ENCODE peak calls at places on chromosomes 5 and 9, in six cellular contexts. Y, X, A, S, H and Q are unnamed samples.

GRCh38 chr5:152723482-152723881 is 318.4 kb upstream of the NMUR2 start:
- DNase-seq in Y (peak; percentile 83), X (no peak), A (no peak), S (no peak), H (no peak), Q (no peak)

GRCh38 chr5:81207009-81207408 is 26.1 kb upstream of the CKMT2 start:
- DNase-seq in Y (peak; percentile 81), X (no peak), A (peak; percentile 25), S (no peak), H (no peak), Q (no peak)

GRCh38 chr5:105735704-105736103 is 1935.0 kb downstream of the EFNA5 start:
- DNase-seq in Y (no peak), X (no peak), A (no peak), S (no peak), H (no peak), Q (no peak)

GRCh38 chr9:26169684-26170083 is 491.4 kb upstream of the TUSC1 start:
- DNase-seq in Y (no peak), X (no peak), A (no peak), S (no peak), H (no peak), Q (no peak)

GRCh38 chr9:23342296-23342695 is 483.7 kb downstream of the ELAVL2 start:
- DNase-seq in Y (no peak), X (no peak), A (peak; percentile 77), S (no peak), H (no peak), Q (no peak)

GRCh38 chr5:178187014-178187413 is at the start of gene GMCL2:
- DNase-seq in Y (no peak), X (no peak), A (no peak), S (no peak), H (no peak), Q (no peak)

GRCh38 chr9:75027187-75028107 is 646 bp downstream of the CARNMT1 start:
- DNase-seq in Y (no peak), X (peak; percentile 90), A (peak; percentile 46), S (peak; percentile 83), H (peak; percentile 53), Q (no peak)

GRCh38 chr9:93205045-93205768 is 21.3 kb downstream of the WNK2 start:
- DNase-seq in Y (no peak), X (peak; percentile 78), A (peak; percentile 62), S (peak; percentile 87), H (peak; percentile 72), Q (peak; percentile 77)

GRCh38 chr5:40288791-40289475 is 390.8 kb upstream of the PTGER4 start:
- DNase-seq in Y (no peak), X (no peak), A (no peak), S (no peak), H (no peak), Q (no peak)

GRCh38 chr5:146484714-146485391 is 31.1 kb downstream of the GPR151 start:
- DNase-seq in Y (no peak), X (no peak), A (no peak), S (no peak), H (no peak), Q (no peak)

GRCh38 chr9:113154471-113154870 is 3.7 kb downstream of the SLC31A2 start:
- DNase-seq in Y (no peak), X (no peak), A (peak; percentile 50), S (peak; percentile 70), H (no peak), Q (no peak)

GRCh38 chr9:108474356-108474755 is 381.4 kb downstream of the ACTL7B start:
- DNase-seq in Y (no peak), X (no peak), A (peak; percentile 34), S (no peak), H (no peak), Q (no peak)

GRCh38 chr5:68884893-68885292 is 208.9 kb upstream of the SLC30A5 start:
- DNase-seq in Y (no peak), X (no peak), A (peak; percentile 30), S (no peak), H (no peak), Q (no peak)

GRCh38 chr9:93577045-93577939 is 908 bp downstream of the PHF2 start:
- DNase-seq in Y (peak; percentile 71), X (peak; percentile 88), A (peak; percentile 40), S (peak; percentile 76), H (peak; percentile 47), Q (no peak)

GRCh38 chr9:75186767-75187380 is 98.6 kb downstream of the OSTF1 start:
- DNase-seq in Y (no peak), X (no peak), A (peak; percentile 45), S (no peak), H (no peak), Q (no peak)

GRCh38 chr5:90408571-90409317 is 812 bp downstream of the CETN3 start:
- DNase-seq in Y (peak; percentile 64), X (no peak), A (no peak), S (no peak), H (no peak), Q (no peak)

GRCh38 chr5:151052834-151053233 is 28.0 kb downstream of the TNIP1 start:
- DNase-seq in Y (no peak), X (no peak), A (no peak), S (no peak), H (no peak), Q (no peak)

GRCh38 chr5:82707741-82708140 is 369.5 kb downstream of the TMEM167A start:
- DNase-seq in Y (no peak), X (no peak), A (no peak), S (no peak), H (no peak), Q (no peak)

GRCh38 chr5:180289433-180289832 is 2.5 kb downstream of the MAPK9 start:
- DNase-seq in Y (no peak), X (no peak), A (no peak), S (no peak), H (no peak), Q (no peak)

GRCh38 chr9:93262537-93263310 is 78.8 kb downstream of the WNK2 start:
- DNase-seq in Y (peak; percentile 45), X (peak; percentile 69), A (no peak), S (peak; percentile 69), H (no peak), Q (no peak)

GRCh38 chr9:38671372-38671731 is 48.6 kb downstream of the FAM240B start:
- DNase-seq in Y (no peak), X (no peak), A (no peak), S (no peak), H (no peak), Q (no peak)

GRCh38 chr5:156479864-156480263 is 152.9 kb downstream of the SGCD start:
- DNase-seq in Y (no peak), X (no peak), A (peak; percentile 77), S (peak; percentile 66), H (no peak), Q (no peak)

GRCh38 chr9:13088734-13089427 is 190.6 kb downstream of the MPDZ start:
- DNase-seq in Y (peak; percentile 72), X (no peak), A (peak; percentile 75), S (no peak), H (no peak), Q (no peak)

DNA sequence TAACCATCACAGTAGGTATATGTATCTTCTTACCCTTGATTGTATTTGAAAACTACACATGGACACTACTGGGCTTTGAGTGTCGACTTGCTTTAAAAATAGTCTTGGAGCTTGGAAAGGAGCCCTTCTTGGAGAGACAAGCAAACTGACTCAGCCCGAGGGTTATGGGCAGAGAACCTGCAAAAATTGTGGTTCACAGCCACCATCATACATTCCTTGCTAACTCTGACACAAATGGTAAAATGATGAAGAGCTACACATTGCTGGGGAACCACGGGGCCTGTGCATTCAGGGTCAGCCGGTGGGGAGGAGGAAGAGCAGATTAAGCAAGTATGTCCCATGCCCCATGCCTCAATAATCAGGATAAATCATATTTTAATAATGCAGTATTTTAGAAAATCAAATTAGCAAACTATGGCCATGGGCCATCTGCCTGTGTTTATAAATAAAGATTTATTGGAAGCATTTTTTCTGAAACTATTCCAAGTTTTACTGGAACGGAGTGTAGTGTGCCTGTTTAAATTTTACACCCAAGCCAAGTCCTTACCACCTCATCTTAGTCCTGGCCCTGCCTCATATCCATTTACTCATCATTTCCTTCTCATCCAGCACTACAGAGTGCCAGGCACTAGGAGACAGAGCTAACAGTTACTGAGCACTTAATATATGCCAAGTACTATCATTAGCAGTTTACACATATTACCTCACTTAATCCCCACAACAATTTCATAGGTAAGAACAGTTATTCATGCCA is 195.8 kb downstream of the PALM2AKAP2 start:
- DNase-seq in Y (peak; percentile 6), X (no peak), A (no peak), S (no peak), H (no peak), Q (no peak)
- H3K4me1 ChIP-seq in Y (no peaks in the 10 kb centered on the region), X (peaks cover 6% of the 10 kb centered on the region), A (no peaks in the 10 kb centered on the region), S (no peaks in the 10 kb centered on the region), H (no peaks in the 10 kb centered on the region), Q (no peaks in the 10 kb centered on the region)

GRCh38 chr5:3201941-3202340 is 393.7 kb upstream of the IRX1 start:
- DNase-seq in Y (no peak), X (peak; percentile 71), A (no peak), S (no peak), H (no peak), Q (no peak)

GRCh38 chr5:3200356-3200755 is 395.3 kb upstream of the IRX1 start:
- DNase-seq in Y (no peak), X (peak; percentile 6), A (no peak), S (no peak), H (no peak), Q (no peak)

GRCh38 chr5:3201121-3201520 is 394.5 kb upstream of the IRX1 start:
- DNase-seq in Y (no peak), X (peak; percentile 56), A (no peak), S (no peak), H (no peak), Q (no peak)

GRCh38 chr5:3199941-3200340 is 395.7 kb upstream of the IRX1 start:
- DNase-seq in Y (peak; percentile 66), X (peak; percentile 15), A (no peak), S (no peak), H (no peak), Q (no peak)

GRCh38 chr5:3202570-3202969 is 393.1 kb upstream of the IRX1 start:
- DNase-seq in Y (no peak), X (peak; percentile 59), A (no peak), S (no peak), H (no peak), Q (no peak)
- H3K9me3 ChIP-seq in Y (no peaks in the 10 kb centered on the region), X (no peaks in the 10 kb centered on the region), A (no peaks in the 10 kb centered on the region), S (no peaks in the 10 kb centered on the region), H (no peaks in the 10 kb centered on the region), Q (no peaks in the 10 kb centered on the region)

GRCh38 chr5:76642390-76643040 is 19.3 kb upstream of the F2RL2 start:
- DNase-seq in Y (no peak), X (no peak), A (peak; percentile 35), S (no peak), H (no peak), Q (no peak)
- H3K27ac ChIP-seq in Y (no peak overlapping the region), X (no peak overlapping the region), A (no peak overlapping the region), S (no peak overlapping the region), H (no peak overlapping the region), Q (no peak overlapping the region)

GRCh38 chr5:136021016-136021405 is 7.8 kb upstream of the TGFBI start:
- DNase-seq in Y (peak; percentile 35), X (no peak), A (peak; percentile 41), S (no peak), H (no peak), Q (no peak)

GRCh38 chr5:136022965-136023364 is 5.8 kb upstream of the TGFBI start:
- DNase-seq in Y (peak; percentile 29), X (no peak), A (no peak), S (no peak), H (no peak), Q (no peak)

GRCh38 chr5:136025900-136026299 is 2.9 kb upstream of the TGFBI start:
- DNase-seq in Y (peak; percentile 1), X (no peak), A (peak; percentile 78), S (no peak), H (peak; percentile 59), Q (no peak)

GRCh38 chr5:136026636-136027035 is 2.2 kb upstream of the TGFBI start:
- DNase-seq in Y (peak; percentile 28), X (no peak), A (no peak), S (no peak), H (no peak), Q (no peak)

GRCh38 chr5:136023935-136024645 is 4.7 kb upstream of the TGFBI start:
- DNase-seq in Y (peak; percentile 16), X (no peak), A (peak; percentile 74), S (no peak), H (no peak), Q (peak; percentile 73)
- H3K4me1 ChIP-seq in Y (no peaks in the 10 kb centered on the region), X (peaks cover 42% of the 10 kb centered on the region), A (no peaks in the 10 kb centered on the region), S (peaks cover 17% of the 10 kb centered on the region), H (peaks cover 13% of the 10 kb centered on the region), Q (peaks cover 15% of the 10 kb centered on the region)